ENCODE peak calls at places on chromosomes 4 and X, in six cellular contexts. One of them, this sample, is unnamed.

GRCh38 chrX:131139072-131139471 is 80.9 kb downstream of the ARHGAP36 start:
- DNase-seq in ovary: no peak
- DNase-seq in activated CD4-positive, alpha-beta T cell treated with anti-CD3 and anti-CD28 coated beads, Interleukin-2, amount 50 U/mL, for 4 hours: no peak
- DNase-seq in heart left ventricle: no peak
- DNase-seq in AG10803: no peak
- DNase-seq in AG08396: no peak
- DNase-seq in this sample: no peak

GRCh38 chr4:28792917-28793597 is 1927.1 kb upstream of the PCDH7 start:
- DNase-seq in ovary: no peak
- DNase-seq in AG08396: no peak
- DNase-seq in heart left ventricle: peak
- DNase-seq in AG10803: no peak
- DNase-seq in activated CD4-positive, alpha-beta T cell treated with anti-CD3 and anti-CD28 coated beads, Interleukin-2, amount 50 U/mL, for 4 hours: no peak
- DNase-seq in this sample: no peak

GRCh38 chr4:93199492-93199891 is 629.1 kb upstream of the ATOH1 start:
- DNase-seq in heart left ventricle: no peak
- DNase-seq in ovary: no peak
- DNase-seq in AG08396: peak
- DNase-seq in activated CD4-positive, alpha-beta T cell treated with anti-CD3 and anti-CD28 coated beads, Interleukin-2, amount 50 U/mL, for 4 hours: no peak
- DNase-seq in AG10803: peak
- DNase-seq in this sample: no peak

GRCh38 chrX:141894733-141895132 is 9.0 kb upstream of the MAGEC1 start:
- DNase-seq in AG08396: no peak
- DNase-seq in AG10803: no peak
- DNase-seq in ovary: no peak
- DNase-seq in activated CD4-positive, alpha-beta T cell treated with anti-CD3 and anti-CD28 coated beads, Interleukin-2, amount 50 U/mL, for 4 hours: no peak
- DNase-seq in heart left ventricle: no peak
- DNase-seq in this sample: no peak

GRCh38 chr4:76615999-76616398 is 181.0 kb downstream of the SHROOM3 start:
- DNase-seq in AG10803: peak
- DNase-seq in ovary: no peak
- DNase-seq in activated CD4-positive, alpha-beta T cell treated with anti-CD3 and anti-CD28 coated beads, Interleukin-2, amount 50 U/mL, for 4 hours: no peak
- DNase-seq in AG08396: no peak
- DNase-seq in heart left ventricle: no peak
- DNase-seq in this sample: no peak

GRCh38 chrX:70960728-70961127 is 29.8 kb upstream of the SLC7A3 start:
- DNase-seq in heart left ventricle: no peak
- DNase-seq in AG10803: no peak
- DNase-seq in ovary: no peak
- DNase-seq in AG08396: no peak
- DNase-seq in activated CD4-positive, alpha-beta T cell treated with anti-CD3 and anti-CD28 coated beads, Interleukin-2, amount 50 U/mL, for 4 hours: no peak
- DNase-seq in this sample: no peak

GRCh38 chr4:144338148-144338547 is 197.6 kb upstream of the GYPA start:
- DNase-seq in ovary: no peak
- DNase-seq in activated CD4-positive, alpha-beta T cell treated with anti-CD3 and anti-CD28 coated beads, Interleukin-2, amount 50 U/mL, for 4 hours: no peak
- DNase-seq in heart left ventricle: no peak
- DNase-seq in AG08396: no peak
- DNase-seq in AG10803: no peak
- DNase-seq in this sample: no peak

GRCh38 chr4:61064636-61065035 is 135.5 kb upstream of the ADGRL3 start:
- DNase-seq in activated CD4-positive, alpha-beta T cell treated with anti-CD3 and anti-CD28 coated beads, Interleukin-2, amount 50 U/mL, for 4 hours: no peak
- DNase-seq in AG08396: no peak
- DNase-seq in heart left ventricle: no peak
- DNase-seq in ovary: no peak
- DNase-seq in AG10803: no peak
- DNase-seq in this sample: no peak

GRCh38 chrX:9797961-9798360 is 11.7 kb downstream of the SHROOM2 start:
- DNase-seq in ovary: no peak
- DNase-seq in activated CD4-positive, alpha-beta T cell treated with anti-CD3 and anti-CD28 coated beads, Interleukin-2, amount 50 U/mL, for 4 hours: no peak
- DNase-seq in AG08396: no peak
- DNase-seq in AG10803: no peak
- DNase-seq in heart left ventricle: no peak
- DNase-seq in this sample: no peak

GRCh38 chr4:119525771-119526712 is 102.6 kb downstream of the PDE5A start:
- DNase-seq in activated CD4-positive, alpha-beta T cell treated with anti-CD3 and anti-CD28 coated beads, Interleukin-2, amount 50 U/mL, for 4 hours: no peak
- DNase-seq in AG08396: no peak
- DNase-seq in ovary: no peak
- DNase-seq in heart left ventricle: no peak
- DNase-seq in AG10803: peak
- DNase-seq in this sample: no peak

GRCh38 chrX:117959045-117959444 is 157.6 kb downstream of the KLHL13 start:
- DNase-seq in ovary: no peak
- DNase-seq in AG10803: no peak
- DNase-seq in heart left ventricle: no peak
- DNase-seq in activated CD4-positive, alpha-beta T cell treated with anti-CD3 and anti-CD28 coated beads, Interleukin-2, amount 50 U/mL, for 4 hours: no peak
- DNase-seq in AG08396: no peak
- DNase-seq in this sample: no peak

GRCh38 chrX:16765618-16766017 is 20.6 kb upstream of the TXLNG start:
- DNase-seq in ovary: no peak
- DNase-seq in AG08396: no peak
- DNase-seq in heart left ventricle: no peak
- DNase-seq in AG10803: no peak
- DNase-seq in activated CD4-positive, alpha-beta T cell treated with anti-CD3 and anti-CD28 coated beads, Interleukin-2, amount 50 U/mL, for 4 hours: no peak
- DNase-seq in this sample: no peak

GRCh38 chr4:24053906-24054305 is 164.1 kb upstream of the PPARGC1A start:
- DNase-seq in AG10803: peak
- DNase-seq in ovary: no peak
- DNase-seq in activated CD4-positive, alpha-beta T cell treated with anti-CD3 and anti-CD28 coated beads, Interleukin-2, amount 50 U/mL, for 4 hours: no peak
- DNase-seq in heart left ventricle: no peak
- DNase-seq in AG08396: no peak
- DNase-seq in this sample: no peak

GRCh38 chr4:39469429-39470077 is 10.7 kb downstream of the LIAS start:
- DNase-seq in AG08396: peak
- DNase-seq in heart left ventricle: no peak
- DNase-seq in ovary: peak
- DNase-seq in activated CD4-positive, alpha-beta T cell treated with anti-CD3 and anti-CD28 coated beads, Interleukin-2, amount 50 U/mL, for 4 hours: no peak
- DNase-seq in AG10803: peak
- DNase-seq in this sample: no peak

GRCh38 chrX:9492901-9493300 is 28.0 kb downstream of the TBL1X start:
- DNase-seq in heart left ventricle: no peak
- DNase-seq in AG10803: peak
- DNase-seq in activated CD4-positive, alpha-beta T cell treated with anti-CD3 and anti-CD28 coated beads, Interleukin-2, amount 50 U/mL, for 4 hours: no peak
- DNase-seq in AG08396: no peak
- DNase-seq in ovary: no peak
- DNase-seq in this sample: no peak

GRCh38 chr4:98828801-98829200 is 100.1 kb downstream of the EIF4E start:
- DNase-seq in AG08396: no peak
- DNase-seq in activated CD4-positive, alpha-beta T cell treated with anti-CD3 and anti-CD28 coated beads, Interleukin-2, amount 50 U/mL, for 4 hours: peak
- DNase-seq in ovary: no peak
- DNase-seq in AG10803: peak
- DNase-seq in heart left ventricle: no peak
- DNase-seq in this sample: no peak

GRCh38 chrX:37347420-37347819 is 1.7 kb upstream of the PRRG1 start:
- DNase-seq in AG10803: peak
- DNase-seq in heart left ventricle: no peak
- DNase-seq in ovary: no peak
- DNase-seq in activated CD4-positive, alpha-beta T cell treated with anti-CD3 and anti-CD28 coated beads, Interleukin-2, amount 50 U/mL, for 4 hours: no peak
- DNase-seq in AG08396: peak
- DNase-seq in this sample: no peak

GRCh38 chr4:1767770-1768366 is 25.2 kb upstream of the FGFR3 start:
- DNase-seq in AG08396: peak
- DNase-seq in activated CD4-positive, alpha-beta T cell treated with anti-CD3 and anti-CD28 coated beads, Interleukin-2, amount 50 U/mL, for 4 hours: no peak
- DNase-seq in ovary: no peak
- DNase-seq in heart left ventricle: no peak
- DNase-seq in AG10803: peak
- DNase-seq in this sample: peak

GRCh38 chrX:119753001-119753400 is 5.4 kb upstream of the SOWAHD start:
- DNase-seq in heart left ventricle: no peak
- DNase-seq in ovary: no peak
- DNase-seq in activated CD4-positive, alpha-beta T cell treated with anti-CD3 and anti-CD28 coated beads, Interleukin-2, amount 50 U/mL, for 4 hours: no peak
- DNase-seq in AG08396: no peak
- DNase-seq in AG10803: no peak
- DNase-seq in this sample: no peak

GRCh38 chrX:40278340-40279090 is 180.8 kb upstream of the BCOR start:
- DNase-seq in ovary: no peak
- DNase-seq in AG08396: no peak
- DNase-seq in AG10803: peak
- DNase-seq in activated CD4-positive, alpha-beta T cell treated with anti-CD3 and anti-CD28 coated beads, Interleukin-2, amount 50 U/mL, for 4 hours: peak
- DNase-seq in heart left ventricle: no peak
- DNase-seq in this sample: peak

GRCh38 chr4:38237139-38237538 is 276.9 kb downstream of the PTTG2 start:
- DNase-seq in heart left ventricle: no peak
- DNase-seq in ovary: no peak
- DNase-seq in activated CD4-positive, alpha-beta T cell treated with anti-CD3 and anti-CD28 coated beads, Interleukin-2, amount 50 U/mL, for 4 hours: no peak
- DNase-seq in AG10803: peak
- DNase-seq in AG08396: peak
- DNase-seq in this sample: no peak

GRCh38 chr4:185738038-185738552 is 73.9 kb downstream of the SORBS2 start:
- DNase-seq in ovary: no peak
- DNase-seq in activated CD4-positive, alpha-beta T cell treated with anti-CD3 and anti-CD28 coated beads, Interleukin-2, amount 50 U/mL, for 4 hours: no peak
- DNase-seq in AG10803: peak
- DNase-seq in AG08396: peak
- DNase-seq in heart left ventricle: no peak
- DNase-seq in this sample: no peak

GRCh38 chrX:119695535-119696050 is 2.6 kb upstream of the SEPTIN6 start:
- DNase-seq in ovary: no peak
- DNase-seq in AG10803: no peak
- DNase-seq in AG08396: no peak
- DNase-seq in activated CD4-positive, alpha-beta T cell treated with anti-CD3 and anti-CD28 coated beads, Interleukin-2, amount 50 U/mL, for 4 hours: no peak
- DNase-seq in heart left ventricle: no peak
- DNase-seq in this sample: no peak

GRCh38 chr4:80255374-80256095 is 10.9 kb upstream of the FGF5 start:
- DNase-seq in activated CD4-positive, alpha-beta T cell treated with anti-CD3 and anti-CD28 coated beads, Interleukin-2, amount 50 U/mL, for 4 hours: no peak
- DNase-seq in AG08396: no peak
- DNase-seq in AG10803: peak
- DNase-seq in heart left ventricle: no peak
- DNase-seq in ovary: no peak
- DNase-seq in this sample: no peak

This sample was measured in stimulated activated naive CD4-positive, alpha-beta T cell treated with Interleukin-2 at 50 U/mL for 16 hours.